ENCODE peak calls at places on chromosomes 3 and 15, in six cellular contexts. One of them, this sample, is unnamed.
A peak's percentile ranks its signal among the peaks of the same experiment; 100 is the strongest.

GRCh38 chr15:29270976-29271375 is 1.4 kb upstream of the NSMCE3 start:
- DNase-seq in spleen: no peak
- DNase-seq in upper lobe of left lung: no peak
- DNase-seq in ovary: no peak
- DNase-seq in transverse colon: no peak
- DNase-seq in testis: no peak
- DNase-seq in this sample: no peak

GRCh38 chr3:43522702-43523362 is 99.0 kb downstream of the ANO10 start:
- DNase-seq in spleen: no peak
- DNase-seq in upper lobe of left lung: no peak
- DNase-seq in ovary: no peak
- DNase-seq in transverse colon: no peak
- DNase-seq in testis: no peak
- DNase-seq in this sample: no peak

GRCh38 chr15:40313531-40314398 is 6.0 kb upstream of the PLCB2 start:
- DNase-seq in spleen: peak; percentile 87
- DNase-seq in upper lobe of left lung: peak; percentile 88
- DNase-seq in ovary: no peak
- DNase-seq in transverse colon: peak; percentile 85
- DNase-seq in testis: peak; percentile 56
- DNase-seq in this sample: no peak

GRCh38 chr3:73029321-73029796 is 32.1 kb upstream of the EBLN2 start:
- DNase-seq in spleen: no peak
- DNase-seq in upper lobe of left lung: no peak
- DNase-seq in ovary: no peak
- DNase-seq in transverse colon: no peak
- DNase-seq in testis: no peak
- DNase-seq in this sample: no peak

GRCh38 chr3:144059481-144059880 is 87.9 kb downstream of the DIPK2A start:
- DNase-seq in spleen: no peak
- DNase-seq in upper lobe of left lung: no peak
- DNase-seq in ovary: no peak
- DNase-seq in transverse colon: no peak
- DNase-seq in testis: no peak
- DNase-seq in this sample: no peak

GRCh38 chr3:37218206-37218605 is 43.8 kb upstream of the LRRFIP2 start:
- DNase-seq in spleen: no peak
- DNase-seq in upper lobe of left lung: no peak
- DNase-seq in ovary: no peak
- DNase-seq in transverse colon: no peak
- DNase-seq in testis: no peak
- DNase-seq in this sample: no peak

GRCh38 chr3:175346573-175347356 is 487.6 kb downstream of the NAALADL2 start:
- DNase-seq in spleen: no peak
- DNase-seq in upper lobe of left lung: peak; percentile 74
- DNase-seq in ovary: peak; percentile 23
- DNase-seq in transverse colon: peak; percentile 50
- DNase-seq in testis: peak; percentile 34
- DNase-seq in this sample: peak; percentile 56

GRCh38 chr3:128701342-128702212 is 24.4 kb upstream of the RAB7A start:
- DNase-seq in spleen: no peak
- DNase-seq in upper lobe of left lung: no peak
- DNase-seq in ovary: no peak
- DNase-seq in transverse colon: no peak
- DNase-seq in testis: no peak
- DNase-seq in this sample: no peak

GRCh38 chr3:38157562-38157961 is 7.8 kb upstream of the OXSR1 start:
- DNase-seq in spleen: no peak
- DNase-seq in upper lobe of left lung: no peak
- DNase-seq in ovary: no peak
- DNase-seq in transverse colon: no peak
- DNase-seq in testis: no peak
- DNase-seq in this sample: no peak

GRCh38 chr15:58758141-58758540 is 8.6 kb upstream of the ADAM10 start:
- DNase-seq in spleen: no peak
- DNase-seq in upper lobe of left lung: no peak
- DNase-seq in ovary: no peak
- DNase-seq in transverse colon: no peak
- DNase-seq in testis: no peak
- DNase-seq in this sample: no peak

GRCh38 chr15:71713191-71713798 is 97.1 kb upstream of the NR2E3 start:
- DNase-seq in spleen: no peak
- DNase-seq in upper lobe of left lung: no peak
- DNase-seq in ovary: no peak
- DNase-seq in transverse colon: no peak
- DNase-seq in testis: no peak
- DNase-seq in this sample: no peak

GRCh38 chr3:156646958-156647357 is 27.4 kb upstream of the TIPARP start:
- DNase-seq in spleen: no peak
- DNase-seq in upper lobe of left lung: no peak
- DNase-seq in ovary: no peak
- DNase-seq in transverse colon: no peak
- DNase-seq in testis: no peak
- DNase-seq in this sample: no peak

GRCh38 chr15:47390208-47390765 is 327.0 kb upstream of the SEMA6D start:
- DNase-seq in spleen: no peak
- DNase-seq in upper lobe of left lung: no peak
- DNase-seq in ovary: no peak
- DNase-seq in transverse colon: no peak
- DNase-seq in testis: no peak
- DNase-seq in this sample: no peak

GRCh38 chr3:60289356-60289935 is 961.8 kb downstream of the FHIT start:
- DNase-seq in spleen: no peak
- DNase-seq in upper lobe of left lung: no peak
- DNase-seq in ovary: no peak
- DNase-seq in transverse colon: no peak
- DNase-seq in testis: no peak
- DNase-seq in this sample: no peak

GRCh38 chr15:28105224-28105791 is 6.2 kb upstream of the OCA2 start:
- DNase-seq in spleen: no peak
- DNase-seq in upper lobe of left lung: no peak
- DNase-seq in ovary: no peak
- DNase-seq in transverse colon: no peak
- DNase-seq in testis: no peak
- DNase-seq in this sample: no peak

GRCh38 chr15:28104326-28104725 is 5.2 kb upstream of the OCA2 start:
- DNase-seq in spleen: peak; percentile 65
- DNase-seq in upper lobe of left lung: no peak
- DNase-seq in ovary: no peak
- DNase-seq in transverse colon: no peak
- DNase-seq in testis: no peak
- DNase-seq in this sample: no peak

GRCh38 chr15:28101983-28102441 is 2.9 kb upstream of the OCA2 start:
- DNase-seq in spleen: peak; percentile 56
- DNase-seq in upper lobe of left lung: no peak
- DNase-seq in ovary: no peak
- DNase-seq in transverse colon: no peak
- DNase-seq in testis: no peak
- DNase-seq in this sample: no peak

GRCh38 chr15:28103831-28104230 is 4.7 kb upstream of the OCA2 start:
- DNase-seq in spleen: peak; percentile 70
- DNase-seq in upper lobe of left lung: no peak
- DNase-seq in ovary: no peak
- DNase-seq in transverse colon: no peak
- DNase-seq in testis: no peak
- DNase-seq in this sample: no peak

DNA sequence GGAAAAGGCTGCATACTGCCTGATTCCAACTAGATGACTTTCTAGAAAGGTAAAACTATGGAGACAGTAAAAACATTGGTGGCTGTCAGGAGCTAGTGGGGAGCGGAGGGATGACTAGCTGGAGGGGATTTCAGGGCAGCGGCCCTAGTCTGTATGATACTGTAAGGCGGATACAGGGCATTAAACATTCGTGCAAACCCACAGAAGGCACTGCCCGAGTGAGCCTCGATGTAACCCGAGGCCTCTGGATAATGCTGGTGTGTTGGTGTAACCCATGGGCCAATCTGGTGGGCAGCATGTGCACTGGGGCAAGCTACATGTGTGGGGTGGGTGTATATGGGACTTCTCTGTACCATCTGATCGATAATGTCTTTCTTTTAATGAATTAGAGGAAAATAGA is 4.3 kb upstream of the OCA2 start:
- DNase-seq in spleen: no peak
- DNase-seq in upper lobe of left lung: no peak
- DNase-seq in ovary: no peak
- DNase-seq in transverse colon: no peak
- DNase-seq in testis: no peak
- DNase-seq in this sample: no peak
- H3K27me3 ChIP-seq in spleen: peaks cover 41% of the 10 kb centered on the region
- H3K27me3 ChIP-seq in upper lobe of left lung: no peaks in the 10 kb centered on the region
- H3K27me3 ChIP-seq in ovary: no peaks in the 10 kb centered on the region
- H3K27me3 ChIP-seq in transverse colon: peaks cover 49% of the 10 kb centered on the region
- H3K27me3 ChIP-seq in testis: no peaks in the 10 kb centered on the region
- H3K27me3 ChIP-seq in this sample: no peaks in the 10 kb centered on the region

DNA sequence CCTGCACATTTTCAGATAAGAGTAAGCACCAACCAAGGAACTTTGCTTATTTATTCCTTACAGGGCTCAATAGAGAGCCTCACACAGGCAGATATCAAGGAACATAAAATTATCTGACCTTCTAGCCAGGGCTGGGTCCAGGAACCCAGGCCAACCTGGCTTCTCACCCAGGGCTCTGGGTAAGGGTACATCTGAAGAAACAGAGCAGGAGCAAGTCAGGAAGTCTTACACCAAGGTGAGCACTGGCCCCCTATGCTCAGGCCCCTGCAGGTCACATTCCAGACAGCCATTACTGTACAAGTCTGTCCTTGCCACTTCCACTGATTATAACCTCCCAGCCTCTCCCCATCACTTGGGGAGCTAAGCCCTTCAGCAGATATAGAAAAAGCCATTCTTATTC is 19.1 kb downstream of the TF start:
- DNase-seq in spleen: no peak
- DNase-seq in upper lobe of left lung: no peak
- DNase-seq in ovary: no peak
- DNase-seq in transverse colon: no peak
- DNase-seq in testis: no peak
- DNase-seq in this sample: no peak
- TF ChIP-seq POLR2A in spleen: no peak
- TF ChIP-seq POLR2A in upper lobe of left lung: no peak
- TF ChIP-seq POLR2A in ovary: no peak
- TF ChIP-seq POLR2A in transverse colon: no peak
- TF ChIP-seq POLR2A in testis: no peak
- TF ChIP-seq POLR2A in this sample: no peak

DNA sequence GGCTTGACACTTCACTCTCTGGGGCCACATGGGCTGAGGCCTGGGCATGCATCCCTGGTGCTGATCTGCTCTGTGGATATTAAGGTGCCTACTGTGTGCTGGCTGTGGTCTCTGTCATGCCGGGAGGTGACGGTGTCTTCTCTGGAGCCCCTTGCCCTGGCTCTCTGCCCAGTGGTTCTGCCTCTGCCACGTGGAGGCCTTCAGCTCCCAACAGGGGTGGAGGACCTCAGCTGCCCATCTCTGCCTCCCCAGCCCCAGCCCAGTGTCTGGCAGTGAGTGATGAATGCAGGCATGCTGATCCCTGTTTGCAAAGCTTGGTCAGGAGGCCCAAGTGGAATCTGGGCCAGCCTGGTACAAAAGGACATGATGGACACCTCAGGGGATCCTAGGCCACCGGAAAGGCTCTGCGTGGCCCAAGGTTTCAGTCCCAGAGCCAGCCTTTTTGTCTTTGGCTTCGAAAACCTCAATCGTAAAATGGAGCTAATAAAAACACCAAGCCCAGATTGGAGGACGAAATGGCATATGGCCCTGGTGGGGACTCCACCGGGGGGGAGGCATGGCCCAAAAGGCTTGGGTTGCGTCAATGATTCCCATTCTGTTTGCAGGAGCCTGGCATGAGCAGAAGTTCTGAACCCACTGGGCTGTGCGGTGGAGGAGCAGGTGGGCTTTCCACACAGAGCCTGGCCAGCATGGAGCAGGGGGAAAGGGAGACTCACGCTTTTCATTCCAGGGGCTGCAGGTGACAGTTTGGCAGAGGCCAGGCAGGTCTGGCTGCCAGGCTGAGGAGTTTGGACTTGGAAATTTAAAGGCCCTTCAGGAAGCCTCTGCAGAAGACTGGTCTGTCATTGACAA is 54.7 kb upstream of the KLF13 start:
- DNase-seq in spleen: no peak
- DNase-seq in upper lobe of left lung: no peak
- DNase-seq in ovary: no peak
- DNase-seq in transverse colon: no peak
- DNase-seq in testis: peak; percentile 11
- DNase-seq in this sample: peak; percentile 17
- H3K4me1 ChIP-seq in spleen: peaks cover 77% of the 10 kb centered on the region
- H3K4me1 ChIP-seq in upper lobe of left lung: peaks cover 12% of the 10 kb centered on the region
- H3K4me1 ChIP-seq in ovary: no peaks in the 10 kb centered on the region
- H3K4me1 ChIP-seq in transverse colon: peaks cover 26% of the 10 kb centered on the region
- H3K4me1 ChIP-seq in testis: no peaks in the 10 kb centered on the region
- H3K4me1 ChIP-seq in this sample: no peaks in the 10 kb centered on the region

GRCh38 chr3:138944136-138944658 is 2.7 kb downstream of the FOXL2 start:
- DNase-seq in spleen: peak; percentile 59
- DNase-seq in upper lobe of left lung: no peak
- DNase-seq in ovary: no peak
- DNase-seq in transverse colon: no peak
- DNase-seq in testis: no peak
- DNase-seq in this sample: no peak
- H3K27me3 ChIP-seq in spleen: peaks cover 95% of the 10 kb centered on the region
- H3K27me3 ChIP-seq in upper lobe of left lung: peaks cover 2% of the 10 kb centered on the region
- H3K27me3 ChIP-seq in ovary: no peaks in the 10 kb centered on the region
- H3K27me3 ChIP-seq in transverse colon: peaks cover 100% of the 10 kb centered on the region
- H3K27me3 ChIP-seq in testis: peaks cover 6% of the 10 kb centered on the region
- H3K27me3 ChIP-seq in this sample: peaks cover 6% of the 10 kb centered on the region

GRCh38 chr3:134473868-134474546 is 11.8 kb downstream of the ANAPC13 start:
- DNase-seq in spleen: no peak
- DNase-seq in upper lobe of left lung: peak; percentile 63
- DNase-seq in ovary: peak; percentile 67
- DNase-seq in transverse colon: peak; percentile 77
- DNase-seq in testis: peak; percentile 91
- DNase-seq in this sample: peak; percentile 82
- TF ChIP-seq POLR2A in spleen: no peak
- TF ChIP-seq POLR2A in upper lobe of left lung: no peak
- TF ChIP-seq POLR2A in ovary: no peak
- TF ChIP-seq POLR2A in transverse colon: no peak
- TF ChIP-seq POLR2A in testis: no peak
- TF ChIP-seq POLR2A in this sample: no peak

This sample was measured in breast epithelium.